ENCODE peak calls at places on chromosomes 7 and 10, in seven cellular contexts. N is left ventricle myocardium inferior; J is tibial artery; Z is transverse colon; V is CD4-positive, CD25-positive, alpha-beta regulatory T cell; C is fibroblast of lung; B is fibroblast of pulmonary artery. E is an unnamed sample.

GRCh38 chr10:72502581-72502980 is 123.3 kb downstream of the MICU1 start:
- DNase-seq in C (peak), J (no peak), B (no peak), V (no peak), Z (no peak), N (no peak), E (no peak)

GRCh38 chr10:92123031-92123450 is 167.8 kb downstream of the CPEB3 start:
- DNase-seq in J (peak), C (no peak), B (peak), N (no peak), V (no peak), Z (no peak), E (no peak)

GRCh38 chr7:105932835-105933477 is 30.1 kb upstream of the CDHR3 start:
- DNase-seq in Z (peak), B (peak), V (no peak), N (no peak), J (peak), C (peak), E (peak)

GRCh38 chr10:120539076-120539475 is 82.0 kb downstream of the PLPP4 start:
- DNase-seq in J (no peak), C (no peak), V (no peak), N (no peak), Z (no peak), B (no peak), E (no peak)

GRCh38 chr10:20215547-20216152 is 399.4 kb downstream of the PLXDC2 start:
- DNase-seq in B (no peak), C (no peak), Z (no peak), J (no peak), N (no peak), V (no peak), E (no peak)

GRCh38 chr7:159159731-159160130 is 15.1 kb upstream of the VIPR2 start:
- DNase-seq in N (no peak), Z (no peak), J (no peak), V (no peak), C (no peak), B (no peak), E (no peak)

GRCh38 chr10:24524314-24524713 is 199.4 kb downstream of the ARHGAP21 start:
- DNase-seq in C (no peak), J (no peak), Z (no peak), B (no peak), N (no peak), V (no peak), E (no peak)

GRCh38 chr10:78408671-78409472 is 375.2 kb downstream of the RPS24 start:
- DNase-seq in B (peak), V (no peak), N (peak), Z (peak), C (peak), J (peak), E (peak)

GRCh38 chr10:92761576-92761975 is 71.8 kb downstream of the HHEX start:
- DNase-seq in Z (no peak), C (peak), V (no peak), J (no peak), N (no peak), B (no peak), E (peak)

GRCh38 chr7:137771679-137772078 is 75.1 kb downstream of the DGKI start:
- DNase-seq in C (peak), N (no peak), Z (no peak), B (peak), J (no peak), V (no peak), E (peak)

GRCh38 chr7:87934699-87935372 is 785 bp downstream of the ADAM22 start:
- DNase-seq in J (no peak), V (peak), N (no peak), B (peak), Z (peak), C (peak), E (no peak)

GRCh38 chr10:110498087-110498981 is 627 bp downstream of the DUSP5 start:
- DNase-seq in Z (peak), J (peak), C (peak), N (peak), B (peak), V (peak), E (peak)

GRCh38 chr10:79116801-79117723 is 48.3 kb downstream of the ZMIZ1 start:
- DNase-seq in B (peak), N (peak), V (no peak), J (peak), C (peak), Z (peak), E (peak)

GRCh38 chr10:92681306-92681823 is 8.4 kb upstream of the HHEX start:
- DNase-seq in C (no peak), Z (no peak), N (no peak), V (no peak), B (no peak), J (no peak), E (no peak)

GRCh38 chr10:132004052-132004451 is 22.3 kb upstream of the BNIP3 start:
- DNase-seq in J (no peak), V (no peak), N (no peak), C (no peak), B (no peak), Z (no peak), E (no peak)

GRCh38 chr7:157096286-157097055 is 42.3 kb upstream of the UBE3C start:
- DNase-seq in C (no peak), Z (no peak), B (no peak), V (no peak), J (no peak), N (no peak), E (no peak)

GRCh38 chr7:154096-154835 is 38.1 kb upstream of the FAM20C start:
- DNase-seq in Z (no peak), B (no peak), V (no peak), N (no peak), J (no peak), C (no peak), E (no peak)

GRCh38 chr7:1449501-1449900 is 9.8 kb downstream of the MICALL2 start:
- DNase-seq in V (no peak), C (no peak), B (no peak), J (no peak), Z (no peak), N (no peak), E (no peak)

GRCh38 chr7:80385512-80385911 is 126.4 kb downstream of the GNAT3 start:
- DNase-seq in V (no peak), J (no peak), B (peak), Z (no peak), N (no peak), C (no peak), E (no peak)

GRCh38 chr7:96388166-96388565 is 66.3 kb upstream of the SLC25A13 start:
- DNase-seq in B (peak), Z (no peak), C (peak), J (no peak), N (no peak), V (no peak), E (no peak)

GRCh38 chr7:2470204-2471021 is 5.8 kb downstream of the GRIFIN start:
- DNase-seq in C (no peak), B (no peak), Z (no peak), V (no peak), N (no peak), J (no peak), E (no peak)
- H3K4me3 ChIP-seq in C (no peak), B (no peak), Z (no peak), V (no peak), N (no peak), J (no peak), E (no peak)

GRCh38 chr7:22842383-22842903 is 19.8 kb upstream of the TOMM7 start:
- DNase-seq in B (no peak), C (no peak), N (no peak), V (no peak), J (no peak), Z (no peak), E (no peak)

GRCh38 chr7:22845221-22845844 is 22.7 kb upstream of the TOMM7 start:
- DNase-seq in B (no peak), C (peak), J (no peak), Z (no peak), V (no peak), N (no peak), E (no peak)

GRCh38 chr7:22842973-22843372 is 20.3 kb upstream of the TOMM7 start:
- DNase-seq in V (no peak), J (no peak), B (no peak), Z (no peak), N (no peak), C (no peak), E (no peak)

GRCh38 chr7:22843681-22844309 is 21.1 kb upstream of the TOMM7 start:
- DNase-seq in Z (no peak), N (no peak), B (no peak), V (no peak), C (no peak), J (no peak), E (no peak)

DNA sequence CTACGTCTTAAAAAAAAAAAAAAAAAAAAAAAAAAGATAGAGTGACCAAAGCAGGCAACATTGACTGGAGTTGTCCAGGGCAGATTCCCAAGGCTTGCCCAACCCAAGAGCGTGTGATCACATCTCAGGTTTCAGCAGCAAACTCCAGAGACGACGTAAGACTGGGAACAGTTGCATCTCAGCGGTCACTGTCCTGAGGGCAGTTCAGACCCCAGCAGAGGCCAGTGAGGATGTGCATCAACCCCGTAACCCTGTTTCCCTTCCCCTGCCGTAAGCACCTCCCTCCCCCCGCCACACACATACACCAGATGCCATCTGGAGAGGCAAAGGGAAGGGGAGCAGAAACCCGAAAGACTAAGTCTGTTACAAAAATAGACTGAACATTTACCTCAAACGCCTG is 19.3 kb upstream of the TOMM7 start:
- DNase-seq in N (no peak), B (no peak), Z (no peak), V (no peak), J (peak), C (no peak), E (no peak)
- H3K4me3 ChIP-seq in N (no peak), B (no peak), Z (no peak), V (no peak), J (no peak), C (no peak), E (no peak)

DNA sequence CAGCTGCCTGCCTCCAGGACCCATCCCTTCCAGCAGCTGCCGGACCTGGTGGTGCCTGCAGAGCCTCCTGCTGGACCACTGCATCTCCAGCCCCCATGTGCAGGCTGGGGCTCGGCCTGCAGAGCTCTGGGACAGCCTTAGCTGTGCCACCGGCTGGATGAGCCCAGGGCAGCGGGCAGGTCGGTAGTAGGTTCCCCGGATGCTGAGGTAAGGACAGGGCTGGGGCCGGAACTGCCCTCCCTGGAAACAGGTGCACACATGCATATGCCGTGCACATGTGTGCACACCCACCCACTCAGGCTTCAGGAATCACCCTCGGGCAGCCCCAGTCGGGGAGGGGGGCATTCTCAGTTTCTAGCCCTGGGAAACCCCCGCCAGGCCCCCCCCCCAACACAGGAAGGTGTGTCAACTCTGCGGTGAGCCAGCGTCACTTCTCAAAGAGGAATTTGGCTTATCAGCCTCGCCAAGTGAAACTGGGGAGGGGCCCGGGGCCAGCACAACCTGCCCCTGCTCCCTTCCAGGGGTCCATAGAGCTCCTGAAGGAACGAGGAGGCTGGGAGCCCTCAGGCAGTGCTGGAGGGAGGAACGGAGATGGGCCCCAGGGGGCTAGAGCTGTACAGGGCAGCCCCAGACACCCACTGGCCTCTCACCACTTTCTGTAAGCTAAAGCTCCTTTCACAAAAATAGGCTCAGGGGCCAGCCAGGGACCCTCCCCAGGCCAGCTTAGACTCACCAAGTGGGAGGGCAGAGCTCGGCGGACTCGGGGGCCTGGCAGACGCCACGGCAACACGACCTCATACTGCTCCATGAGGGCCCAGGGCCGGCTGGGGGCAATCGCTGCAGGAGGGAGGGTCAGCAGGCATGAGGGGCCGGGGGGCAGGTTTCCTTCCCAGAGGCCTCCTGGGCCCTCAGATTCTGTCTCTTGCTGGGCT is 1.7 kb downstream of the ADAM8 start:
- DNase-seq in C (peak), V (peak), B (no peak), N (no peak), Z (peak), J (no peak), E (no peak)
- H3K4me3 ChIP-seq in C (no peak), V (peak), B (no peak), N (peak), Z (peak), J (no peak), E (no peak)

GRCh38 chr10:73955719-73956118 is 42.2 kb upstream of the VCL start:
- DNase-seq in J (no peak), N (no peak), C (no peak), V (no peak), B (no peak), Z (no peak), E (no peak)
- H3K4me3 ChIP-seq in J (no peak), N (no peak), C (no peak), V (no peak), B (no peak), Z (no peak), E (no peak)

GRCh38 chr7:98107313-98107691 is 640 bp downstream of the LMTK2 start:
- DNase-seq in C (no peak), B (peak), N (no peak), V (peak), J (no peak), Z (peak), E (no peak)
- H3K4me3 ChIP-seq in C (peak), B (peak), N (peak), V (peak), J (peak), Z (peak), E (peak)

DNA sequence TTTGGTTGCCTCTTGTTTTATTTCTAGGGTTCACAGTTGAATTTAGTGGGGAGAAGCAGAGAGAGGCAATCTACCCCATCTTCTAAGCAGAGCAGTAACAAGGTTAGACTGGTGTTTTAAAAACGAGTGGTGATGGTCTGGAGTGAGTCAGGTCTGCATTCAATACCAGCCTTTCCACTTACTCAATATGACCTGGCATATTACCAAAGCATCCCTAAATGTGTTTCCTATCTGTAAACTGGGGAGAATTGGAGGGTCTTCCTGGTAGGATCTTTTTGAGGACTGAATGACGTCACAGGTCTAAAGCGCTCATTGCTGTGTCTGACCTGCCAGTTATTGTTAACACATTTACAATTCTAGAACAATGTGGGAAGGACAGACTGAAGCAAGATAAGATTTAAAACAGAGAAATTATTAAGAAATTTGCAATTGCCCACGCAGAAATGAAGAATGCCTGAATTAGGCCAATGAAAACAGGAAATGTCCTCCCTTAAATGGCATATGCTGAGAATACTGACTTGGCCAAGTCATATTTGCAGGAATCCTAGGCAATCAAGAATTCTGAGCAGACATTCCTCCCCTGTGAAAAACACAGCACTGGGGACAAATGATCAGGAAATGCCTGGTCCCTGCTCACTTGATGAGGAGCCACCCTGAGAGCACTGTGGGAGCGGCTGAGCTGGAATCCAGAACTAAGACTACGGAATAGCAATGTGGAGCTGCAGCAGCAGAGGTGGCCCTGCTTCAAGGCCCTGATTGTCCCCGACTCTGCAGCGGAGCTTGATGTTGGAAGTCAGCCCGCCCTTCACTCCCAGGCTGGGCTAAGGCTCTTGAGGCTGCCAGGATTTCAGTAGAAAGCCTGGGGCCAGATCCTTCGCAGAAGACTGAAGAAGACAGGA is 184.5 kb upstream of the CXCL12 start:
- DNase-seq in V (no peak), Z (no peak), N (peak), B (peak), J (peak), C (peak), E (peak)
- H3K4me3 ChIP-seq in V (no peak), Z (no peak), N (no peak), B (no peak), J (no peak), C (no peak), E (no peak)

DNA sequence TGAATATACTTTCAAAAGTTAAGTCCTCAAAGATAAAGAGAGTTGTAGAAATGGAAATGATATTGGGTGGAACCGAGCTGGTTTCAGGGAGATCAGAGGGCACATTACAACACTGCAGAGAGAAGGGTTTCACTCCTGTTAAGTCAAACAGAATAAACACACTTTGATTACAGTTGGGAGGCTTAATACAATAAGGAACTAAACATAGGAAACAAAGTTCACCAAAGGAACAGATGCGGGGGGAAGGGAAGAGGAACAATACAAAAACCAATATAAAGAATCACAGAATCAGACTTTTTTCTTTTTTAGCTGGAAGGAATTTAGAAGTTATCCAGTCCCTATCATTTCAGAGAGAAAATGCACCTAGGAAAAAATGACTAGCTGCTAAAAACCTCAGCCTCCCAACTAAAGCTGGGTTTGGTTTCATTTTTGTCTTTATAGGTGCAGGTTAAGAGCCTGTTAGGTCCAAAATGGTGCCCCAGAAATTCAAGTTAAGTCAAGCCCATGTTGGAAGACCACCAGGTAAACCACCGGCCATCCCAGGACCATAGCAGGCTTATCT is 81.9 kb downstream of the DNMBP start:
- DNase-seq in N (no peak), C (peak), J (no peak), Z (no peak), B (no peak), V (no peak), E (no peak)
- H3K4me3 ChIP-seq in N (peak), C (no peak), J (no peak), Z (peak), B (no peak), V (no peak), E (no peak)

DNA sequence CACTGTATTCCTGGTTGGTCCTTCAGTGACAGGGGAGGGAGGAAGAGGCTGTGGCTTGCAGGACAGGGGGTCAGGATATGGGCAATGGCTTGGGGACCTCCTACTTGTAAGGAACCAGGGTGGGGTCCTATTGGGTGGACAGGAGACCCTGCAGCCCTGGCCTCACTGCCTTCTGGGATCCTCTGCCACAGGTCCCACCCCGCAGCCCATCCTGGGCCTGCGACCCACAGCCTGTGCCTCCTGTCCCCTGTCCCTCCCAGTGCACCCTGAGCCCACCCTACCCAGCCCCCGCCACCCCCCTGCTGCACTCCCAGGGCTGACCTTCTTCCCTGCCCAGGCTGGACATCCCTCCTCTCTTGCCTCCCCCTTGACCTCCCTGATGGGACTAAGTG is 58.7 kb upstream of the MYL10 start:
- DNase-seq in C (no peak), N (no peak), J (no peak), V (no peak), Z (no peak), B (no peak), E (no peak)
- H3K4me3 ChIP-seq in C (no peak), N (peak), J (no peak), V (no peak), Z (no peak), B (no peak), E (no peak)

E was measured in MG63.